ENCODE peak calls at places on chromosome 4, in ten cellular contexts. One of them, this sample, is unnamed.

GRCh38 chr4:14386196-14386595 is 616.1 kb upstream of the CPEB2 start:
- DNase-seq in brain microvascular endothelial cell: no peak
- DNase-seq in RWPE1: no peak
- DNase-seq in ELF-1: no peak
- DNase-seq in AG20443: no peak
- DNase-seq in bronchial epithelial cell: no peak
- DNase-seq in posterior cingulate gyrus: no peak
- DNase-seq in AG04450: no peak
- DNase-seq in effector memory CD8-positive, alpha-beta T cell: no peak
- DNase-seq in cardiac septum: no peak
- DNase-seq in this sample: no peak

GRCh38 chr4:135497563-135498152 is 1296.1 kb upstream of the PABPC4L start:
- DNase-seq in RWPE1: no peak
- DNase-seq in posterior cingulate gyrus: no peak
- DNase-seq in brain microvascular endothelial cell: no peak
- DNase-seq in bronchial epithelial cell: peak; percentile 40
- DNase-seq in cardiac septum: no peak
- DNase-seq in AG04450: no peak
- DNase-seq in AG20443: no peak
- DNase-seq in ELF-1: no peak
- DNase-seq in effector memory CD8-positive, alpha-beta T cell: no peak
- DNase-seq in this sample: no peak

GRCh38 chr4:43837171-43837570 is 611.4 kb downstream of the KCTD8 start:
- DNase-seq in ELF-1: no peak
- DNase-seq in RWPE1: peak; percentile 13
- DNase-seq in brain microvascular endothelial cell: no peak
- DNase-seq in cardiac septum: no peak
- DNase-seq in bronchial epithelial cell: peak; percentile 7
- DNase-seq in AG20443: no peak
- DNase-seq in AG04450: no peak
- DNase-seq in posterior cingulate gyrus: no peak
- DNase-seq in effector memory CD8-positive, alpha-beta T cell: no peak
- DNase-seq in this sample: peak; percentile 23

GRCh38 chr4:187993827-187994226 is 1.7 kb upstream of the ZFP42 start:
- DNase-seq in brain microvascular endothelial cell: peak; percentile 11
- DNase-seq in effector memory CD8-positive, alpha-beta T cell: no peak
- DNase-seq in AG20443: no peak
- DNase-seq in posterior cingulate gyrus: no peak
- DNase-seq in bronchial epithelial cell: no peak
- DNase-seq in RWPE1: no peak
- DNase-seq in AG04450: no peak
- DNase-seq in cardiac septum: no peak
- DNase-seq in ELF-1: peak; percentile 83
- DNase-seq in this sample: no peak

GRCh38 chr4:184102927-184103326 is 114.7 kb downstream of the ENPP6 start:
- DNase-seq in posterior cingulate gyrus: no peak
- DNase-seq in effector memory CD8-positive, alpha-beta T cell: no peak
- DNase-seq in RWPE1: no peak
- DNase-seq in ELF-1: no peak
- DNase-seq in cardiac septum: no peak
- DNase-seq in AG20443: no peak
- DNase-seq in AG04450: no peak
- DNase-seq in bronchial epithelial cell: no peak
- DNase-seq in brain microvascular endothelial cell: no peak
- DNase-seq in this sample: no peak

GRCh38 chr4:54439831-54440243 is 210.7 kb downstream of the PDGFRA start:
- DNase-seq in posterior cingulate gyrus: no peak
- DNase-seq in bronchial epithelial cell: no peak
- DNase-seq in brain microvascular endothelial cell: peak; percentile 52
- DNase-seq in AG04450: no peak
- DNase-seq in cardiac septum: peak; percentile 75
- DNase-seq in AG20443: peak; percentile 66
- DNase-seq in RWPE1: no peak
- DNase-seq in effector memory CD8-positive, alpha-beta T cell: no peak
- DNase-seq in ELF-1: no peak
- DNase-seq in this sample: no peak

GRCh38 chr4:103099691-103100392 is at the start of gene BDH2:
- DNase-seq in RWPE1: peak; percentile 88
- DNase-seq in cardiac septum: no peak
- DNase-seq in AG20443: peak; percentile 91
- DNase-seq in posterior cingulate gyrus: no peak
- DNase-seq in effector memory CD8-positive, alpha-beta T cell: peak; percentile 52
- DNase-seq in AG04450: peak; percentile 90
- DNase-seq in brain microvascular endothelial cell: peak; percentile 95
- DNase-seq in bronchial epithelial cell: peak; percentile 96
- DNase-seq in ELF-1: peak; percentile 76
- DNase-seq in this sample: peak; percentile 95

GRCh38 chr4:79949186-79949585 is 123.8 kb downstream of the ANTXR2 start:
- DNase-seq in posterior cingulate gyrus: no peak
- DNase-seq in ELF-1: no peak
- DNase-seq in effector memory CD8-positive, alpha-beta T cell: no peak
- DNase-seq in AG04450: no peak
- DNase-seq in AG20443: no peak
- DNase-seq in cardiac septum: no peak
- DNase-seq in bronchial epithelial cell: no peak
- DNase-seq in RWPE1: no peak
- DNase-seq in brain microvascular endothelial cell: no peak
- DNase-seq in this sample: no peak

GRCh38 chr4:159075531-159075932 is 27.3 kb upstream of the RAPGEF2 start:
- DNase-seq in effector memory CD8-positive, alpha-beta T cell: no peak
- DNase-seq in bronchial epithelial cell: no peak
- DNase-seq in ELF-1: no peak
- DNase-seq in RWPE1: no peak
- DNase-seq in posterior cingulate gyrus: no peak
- DNase-seq in AG04450: no peak
- DNase-seq in AG20443: peak; percentile 54
- DNase-seq in cardiac septum: no peak
- DNase-seq in brain microvascular endothelial cell: no peak
- DNase-seq in this sample: no peak

GRCh38 chr4:180057891-180058643 is 2185.1 kb upstream of the TENM3 start:
- DNase-seq in bronchial epithelial cell: no peak
- DNase-seq in effector memory CD8-positive, alpha-beta T cell: no peak
- DNase-seq in RWPE1: peak; percentile 4
- DNase-seq in posterior cingulate gyrus: peak; percentile 85
- DNase-seq in AG04450: no peak
- DNase-seq in ELF-1: peak; percentile 50
- DNase-seq in brain microvascular endothelial cell: no peak
- DNase-seq in cardiac septum: peak; percentile 75
- DNase-seq in AG20443: peak; percentile 35
- DNase-seq in this sample: no peak

GRCh38 chr4:80313627-80314026 is 21.9 kb upstream of the CFAP299 start:
- DNase-seq in cardiac septum: no peak
- DNase-seq in posterior cingulate gyrus: no peak
- DNase-seq in effector memory CD8-positive, alpha-beta T cell: no peak
- DNase-seq in AG20443: no peak
- DNase-seq in RWPE1: no peak
- DNase-seq in brain microvascular endothelial cell: no peak
- DNase-seq in ELF-1: no peak
- DNase-seq in AG04450: no peak
- DNase-seq in bronchial epithelial cell: no peak
- DNase-seq in this sample: no peak

GRCh38 chr4:168600796-168601583 is 104.1 kb downstream of the PALLD start:
- DNase-seq in RWPE1: peak; percentile 86
- DNase-seq in cardiac septum: no peak
- DNase-seq in brain microvascular endothelial cell: no peak
- DNase-seq in effector memory CD8-positive, alpha-beta T cell: no peak
- DNase-seq in AG20443: no peak
- DNase-seq in ELF-1: no peak
- DNase-seq in AG04450: no peak
- DNase-seq in posterior cingulate gyrus: no peak
- DNase-seq in bronchial epithelial cell: peak; percentile 95
- DNase-seq in this sample: no peak

This sample was measured in astrocyte of the cerebellum.